ENCODE peak calls at places on chromosomes 12 and 14, in ten cellular contexts. H is cardiac muscle cell; F is dermis blood vessel endothelial cell; A is ureter; W is CMK; N is DMS 273 treated with DMSO at 0.1 percent for 48 hours; R is activated CD8-positive, alpha-beta memory T cell treated with anti-CD3 and anti-CD28 coated beads, Interleukin-2, amount 10 ng/mL, durations not matched to agents 7 days and 5 days; U is T-helper 2 cell; O is stimulated activated CD4-positive, alpha-beta T cell treated with anti-CD3 and anti-CD28 coated beads, TNF-alpha, amount 100 ng/mL, for 48 hours; S is RKO. X is an unnamed sample.

GRCh38 chr12:15540025-15540424 is 217.7 kb downstream of the PTPRO start:
- DNase-seq in W (no peak), R (no peak), A (no peak), N (no peak), O (no peak), F (no peak), U (no peak), H (no peak), S (no peak), X (no peak)

GRCh38 chr14:104197449-104198247 is 59.3 kb downstream of the KIF26A start:
- DNase-seq in U (no peak), W (no peak), H (no peak), R (no peak), O (no peak), F (no peak), N (no peak), S (no peak), A (no peak), X (no peak)

GRCh38 chr12:47247418-47247817 is 167.7 kb upstream of the AMIGO2 start:
- DNase-seq in S (no peak), W (no peak), A (no peak), N (no peak), O (no peak), R (no peak), F (no peak), U (no peak), H (no peak), X (peak)

GRCh38 chr12:44885902-44886301 is 9.8 kb upstream of the NELL2 start:
- DNase-seq in N (no peak), A (no peak), W (no peak), S (no peak), F (no peak), U (no peak), R (no peak), H (no peak), O (no peak), X (no peak)

GRCh38 chr12:52155048-52155868 is 36.6 kb downstream of the KRT80 start:
- DNase-seq in S (no peak), A (peak), H (no peak), U (peak), R (peak), O (no peak), W (no peak), F (no peak), N (no peak), X (no peak)

GRCh38 chr12:52630609-52631200 is 12.3 kb upstream of the KRT73 start:
- DNase-seq in A (peak), H (no peak), F (no peak), O (no peak), W (peak), U (no peak), N (no peak), R (peak), S (no peak), X (no peak)

GRCh38 chr12:79378496-79378895 is 312.3 kb downstream of the PAWR start:
- DNase-seq in W (no peak), U (no peak), H (no peak), N (no peak), S (no peak), R (no peak), A (no peak), O (no peak), F (no peak), X (no peak)

GRCh38 chr12:6312529-6313325 is 2.2 kb downstream of the PLEKHG6 start:
- DNase-seq in F (no peak), W (no peak), A (peak), R (no peak), U (no peak), O (no peak), S (no peak), N (no peak), H (no peak), X (peak)

GRCh38 chr14:39417014-39417413 is 15.2 kb downstream of the FBXO33 start:
- DNase-seq in W (no peak), F (peak), R (no peak), H (no peak), N (peak), O (no peak), A (no peak), S (no peak), U (no peak), X (no peak)

GRCh38 chr14:99604766-99605298 is 825 bp upstream of the CCDC85C start:
- DNase-seq in U (peak), R (peak), W (no peak), F (peak), A (no peak), N (no peak), H (peak), O (no peak), S (peak), X (no peak)

GRCh38 chr12:44525806-44526654 is 350.1 kb downstream of the NELL2 start:
- DNase-seq in U (no peak), H (peak), N (no peak), S (no peak), R (no peak), W (no peak), F (no peak), O (no peak), A (no peak), X (no peak)

GRCh38 chr12:109710747-109711595 is 2.7 kb upstream of the FAM222A start:
- DNase-seq in R (no peak), N (no peak), A (no peak), H (no peak), S (no peak), O (no peak), U (no peak), F (no peak), W (no peak), X (no peak)

GRCh38 chr12:49937639-49938300 is 12.8 kb upstream of the AQP2 start:
- DNase-seq in A (no peak), S (no peak), N (no peak), R (no peak), F (no peak), H (no peak), O (no peak), U (no peak), W (no peak), X (no peak)

GRCh38 chr14:100892496-100893227 is 10.9 kb downstream of the RTL1 start:
- DNase-seq in F (no peak), R (no peak), O (no peak), S (no peak), N (no peak), U (no peak), H (no peak), W (no peak), A (no peak), X (peak)

GRCh38 chr14:88128811-88129210 is 123.9 kb downstream of the GPR65 start:
- DNase-seq in H (no peak), A (no peak), N (no peak), U (no peak), W (no peak), F (no peak), S (no peak), O (no peak), R (no peak), X (no peak)

GRCh38 chr12:124397399-124397679 is 102.4 kb downstream of the RFLNA start:
- DNase-seq in R (no peak), N (no peak), U (no peak), O (no peak), W (no peak), S (no peak), A (no peak), F (no peak), H (no peak), X (no peak)

GRCh38 chr14:72701610-72702009 is 192.3 kb downstream of the DPF3 start:
- DNase-seq in H (no peak), A (no peak), N (no peak), F (no peak), U (no peak), O (no peak), S (no peak), R (no peak), W (no peak), X (no peak)

GRCh38 chr14:89576132-89576923 is 159.3 kb upstream of the FOXN3 start:
- DNase-seq in S (no peak), A (no peak), R (no peak), F (no peak), W (no peak), U (no peak), O (no peak), N (peak), H (peak), X (no peak)

GRCh38 chr14:68790656-68791077 is 2.2 kb downstream of the ZFP36L1 start:
- DNase-seq in A (no peak), O (no peak), R (peak), W (no peak), H (no peak), N (no peak), U (peak), S (peak), F (peak), X (peak)

GRCh38 chr12:124469193-124469888 is 98.1 kb downstream of the NCOR2 start:
- DNase-seq in O (no peak), S (no peak), R (no peak), N (no peak), A (no peak), U (peak), H (no peak), F (peak), W (no peak), X (no peak)

GRCh38 chr14:95660550-95661515 is 25.4 kb upstream of the TCL1B start:
- DNase-seq in F (no peak), N (peak), H (no peak), U (no peak), A (no peak), W (no peak), R (no peak), O (no peak), S (no peak), X (no peak)

GRCh38 chr12:51974646-51975045 is 23.1 kb downstream of the ACVR1B start:
- DNase-seq in A (no peak), R (no peak), F (peak), N (no peak), H (no peak), U (no peak), W (no peak), O (no peak), S (no peak), X (no peak)

GRCh38 chr12:14066021-14066420 is 84.6 kb upstream of the GRIN2B start:
- DNase-seq in U (no peak), N (no peak), S (no peak), R (no peak), O (no peak), A (no peak), W (no peak), H (no peak), F (no peak), X (no peak)

GRCh38 chr12:84913151-84913550 is 552 bp upstream of the SLC6A15 start:
- DNase-seq in F (peak), A (no peak), U (no peak), S (no peak), H (peak), R (no peak), O (no peak), W (no peak), N (no peak), X (no peak)

X was measured in stomach.